ENCODE peak calls at places on chromosomes 6 and 20, in five cellular contexts. One of them, this sample, is unnamed.

GRCh38 chr6:137352859-137353258 is 133.7 kb upstream of the IFNGR1 start:
- DNase-seq in fibroblast of mammary gland: peak
- DNase-seq in CD8-positive, alpha-beta T cell: no peak
- DNase-seq in transverse colon: peak
- DNase-seq in GM23248: no peak
- DNase-seq in this sample: no peak

GRCh38 chr6:14286634-14287428 is 169.3 kb downstream of the CD83 start:
- DNase-seq in fibroblast of mammary gland: no peak
- DNase-seq in transverse colon: no peak
- DNase-seq in GM23248: peak
- DNase-seq in CD8-positive, alpha-beta T cell: no peak
- DNase-seq in this sample: no peak

GRCh38 chr20:5674176-5674660 is 76.0 kb upstream of the SHLD1 start:
- DNase-seq in CD8-positive, alpha-beta T cell: peak
- DNase-seq in GM23248: peak
- DNase-seq in transverse colon: no peak
- DNase-seq in fibroblast of mammary gland: peak
- DNase-seq in this sample: peak

GRCh38 chr6:169379495-169380070 is 125.9 kb upstream of the THBS2 start:
- DNase-seq in GM23248: no peak
- DNase-seq in transverse colon: no peak
- DNase-seq in CD8-positive, alpha-beta T cell: no peak
- DNase-seq in fibroblast of mammary gland: no peak
- DNase-seq in this sample: no peak

GRCh38 chr6:101826259-101826658 is 432.8 kb downstream of the GRIK2 start:
- DNase-seq in transverse colon: no peak
- DNase-seq in GM23248: no peak
- DNase-seq in fibroblast of mammary gland: no peak
- DNase-seq in CD8-positive, alpha-beta T cell: no peak
- DNase-seq in this sample: no peak

GRCh38 chr6:16633961-16634360 is 127.3 kb downstream of the ATXN1 start:
- DNase-seq in transverse colon: no peak
- DNase-seq in fibroblast of mammary gland: no peak
- DNase-seq in GM23248: no peak
- DNase-seq in CD8-positive, alpha-beta T cell: no peak
- DNase-seq in this sample: no peak

GRCh38 chr6:2157441-2158127 is 87.8 kb downstream of the GMDS start:
- DNase-seq in transverse colon: no peak
- DNase-seq in CD8-positive, alpha-beta T cell: no peak
- DNase-seq in fibroblast of mammary gland: peak
- DNase-seq in GM23248: peak
- DNase-seq in this sample: peak

GRCh38 chr20:4688342-4688741 is 33.4 kb upstream of the PRND start:
- DNase-seq in CD8-positive, alpha-beta T cell: no peak
- DNase-seq in GM23248: peak
- DNase-seq in fibroblast of mammary gland: no peak
- DNase-seq in transverse colon: no peak
- DNase-seq in this sample: peak

GRCh38 chr20:3323398-3323797 is 84.1 kb downstream of the DNAAF9 start:
- DNase-seq in CD8-positive, alpha-beta T cell: no peak
- DNase-seq in GM23248: peak
- DNase-seq in transverse colon: no peak
- DNase-seq in fibroblast of mammary gland: peak
- DNase-seq in this sample: peak

GRCh38 chr20:1800777-1801176 is 94.4 kb upstream of the SIRPA start:
- DNase-seq in CD8-positive, alpha-beta T cell: no peak
- DNase-seq in GM23248: peak
- DNase-seq in fibroblast of mammary gland: peak
- DNase-seq in transverse colon: no peak
- DNase-seq in this sample: peak

GRCh38 chr6:77566235-77566634 is 86.6 kb upstream of the MEI4 start:
- DNase-seq in GM23248: no peak
- DNase-seq in fibroblast of mammary gland: no peak
- DNase-seq in CD8-positive, alpha-beta T cell: no peak
- DNase-seq in transverse colon: no peak
- DNase-seq in this sample: no peak

GRCh38 chr6:45902984-45903383 is 112.7 kb downstream of the CLIC5 start:
- DNase-seq in fibroblast of mammary gland: no peak
- DNase-seq in CD8-positive, alpha-beta T cell: no peak
- DNase-seq in GM23248: no peak
- DNase-seq in transverse colon: no peak
- DNase-seq in this sample: no peak

GRCh38 chr20:11098888-11099287 is 425.1 kb upstream of the JAG1 start:
- DNase-seq in CD8-positive, alpha-beta T cell: no peak
- DNase-seq in transverse colon: peak
- DNase-seq in GM23248: no peak
- DNase-seq in fibroblast of mammary gland: no peak
- DNase-seq in this sample: peak

GRCh38 chr20:50388733-50389436 is 121.3 kb upstream of the PTPN1 start:
- DNase-seq in CD8-positive, alpha-beta T cell: no peak
- DNase-seq in fibroblast of mammary gland: no peak
- DNase-seq in GM23248: no peak
- DNase-seq in transverse colon: no peak
- DNase-seq in this sample: no peak

GRCh38 chr6:13952101-13952500 is 27.3 kb downstream of the RNF182 start:
- DNase-seq in GM23248: no peak
- DNase-seq in transverse colon: no peak
- DNase-seq in fibroblast of mammary gland: no peak
- DNase-seq in CD8-positive, alpha-beta T cell: no peak
- DNase-seq in this sample: no peak

GRCh38 chr6:161694995-161695394 is 421.1 kb upstream of the AGPAT4 start:
- DNase-seq in transverse colon: no peak
- DNase-seq in CD8-positive, alpha-beta T cell: no peak
- DNase-seq in GM23248: peak
- DNase-seq in fibroblast of mammary gland: peak
- DNase-seq in this sample: peak

GRCh38 chr6:15690451-15690961 is 27.7 kb upstream of the DTNBP1 start:
- DNase-seq in fibroblast of mammary gland: no peak
- DNase-seq in transverse colon: no peak
- DNase-seq in CD8-positive, alpha-beta T cell: no peak
- DNase-seq in GM23248: no peak
- DNase-seq in this sample: no peak

GRCh38 chr20:36468149-36469000 is 72.9 kb upstream of the MYL9 start:
- DNase-seq in GM23248: no peak
- DNase-seq in fibroblast of mammary gland: no peak
- DNase-seq in CD8-positive, alpha-beta T cell: no peak
- DNase-seq in transverse colon: no peak
- DNase-seq in this sample: no peak

GRCh38 chr6:47651505-47651944 is 46.9 kb upstream of the ADGRF4 start:
- DNase-seq in fibroblast of mammary gland: peak
- DNase-seq in GM23248: peak
- DNase-seq in CD8-positive, alpha-beta T cell: no peak
- DNase-seq in transverse colon: no peak
- DNase-seq in this sample: peak

GRCh38 chr20:63652192-63652980 is 838 bp downstream of the STMN3 start:
- DNase-seq in GM23248: peak
- DNase-seq in transverse colon: no peak
- DNase-seq in CD8-positive, alpha-beta T cell: peak
- DNase-seq in fibroblast of mammary gland: no peak
- DNase-seq in this sample: no peak

GRCh38 chr20:63653041-63653973 is at the start of gene STMN3:
- DNase-seq in CD8-positive, alpha-beta T cell: peak
- DNase-seq in transverse colon: peak
- DNase-seq in GM23248: peak
- DNase-seq in fibroblast of mammary gland: peak
- DNase-seq in this sample: peak

GRCh38 chr20:63651942-63652191 is 1.4 kb downstream of the STMN3 start:
- DNase-seq in fibroblast of mammary gland: no peak
- DNase-seq in CD8-positive, alpha-beta T cell: peak
- DNase-seq in transverse colon: no peak
- DNase-seq in GM23248: no peak
- DNase-seq in this sample: no peak

GRCh38 chr20:63655249-63655648 is 2.0 kb upstream of the STMN3 start:
- DNase-seq in GM23248: no peak
- DNase-seq in fibroblast of mammary gland: no peak
- DNase-seq in transverse colon: no peak
- DNase-seq in CD8-positive, alpha-beta T cell: no peak
- DNase-seq in this sample: no peak

DNA sequence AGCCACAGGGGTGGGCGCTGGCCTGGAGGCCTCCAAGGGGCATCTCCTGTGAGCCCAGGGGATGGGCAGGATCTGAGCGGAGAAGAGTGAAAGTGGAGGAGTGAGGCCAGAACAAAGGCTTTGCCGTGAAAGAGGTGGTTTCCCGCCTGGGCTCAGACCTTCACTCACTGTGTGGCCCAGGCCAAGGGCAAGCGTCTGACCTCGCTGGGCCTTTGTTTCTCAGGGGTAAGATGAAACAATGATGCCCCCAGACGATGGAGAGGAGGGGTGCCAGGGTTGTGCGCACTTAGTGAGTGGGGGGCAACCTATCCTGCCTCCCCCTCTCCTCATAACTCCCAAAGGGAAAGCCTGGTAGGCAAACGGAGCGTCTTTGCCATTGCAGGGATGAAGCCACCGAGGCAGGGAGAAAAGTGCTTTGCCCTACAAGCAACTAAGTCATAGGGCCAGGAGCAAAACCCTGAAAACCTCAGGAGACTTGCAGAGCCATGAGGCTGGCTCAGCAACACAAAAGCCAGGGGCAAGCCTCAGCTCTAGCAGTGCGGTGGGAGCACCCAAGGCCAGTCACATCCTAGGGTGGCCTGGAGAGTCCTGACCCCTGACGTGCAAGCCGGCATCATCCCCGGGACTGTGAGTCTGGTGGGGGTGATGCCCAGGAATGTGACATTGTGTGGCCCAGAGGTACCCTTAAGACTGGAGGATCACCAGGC is 903 bp upstream of the STMN3 start:
- DNase-seq in transverse colon: no peak
- DNase-seq in GM23248: no peak
- DNase-seq in CD8-positive, alpha-beta T cell: no peak
- DNase-seq in fibroblast of mammary gland: no peak
- DNase-seq in this sample: no peak
- H3K4me3 ChIP-seq in transverse colon: peak
- H3K4me3 ChIP-seq in GM23248: no peak
- H3K4me3 ChIP-seq in CD8-positive, alpha-beta T cell: peak
- H3K4me3 ChIP-seq in fibroblast of mammary gland: no peak
- H3K4me3 ChIP-seq in this sample: no peak

GRCh38 chr6:33896391-33897192 is 92.8 kb upstream of the MLN start:
- DNase-seq in CD8-positive, alpha-beta T cell: no peak
- DNase-seq in transverse colon: no peak
- DNase-seq in GM23248: peak
- DNase-seq in fibroblast of mammary gland: peak
- DNase-seq in this sample: no peak

GRCh38 chr6:33898771-33899170 is 95.0 kb upstream of the MLN start:
- DNase-seq in GM23248: no peak
- DNase-seq in fibroblast of mammary gland: no peak
- DNase-seq in CD8-positive, alpha-beta T cell: no peak
- DNase-seq in transverse colon: no peak
- DNase-seq in this sample: no peak

GRCh38 chr6:33895988-33896387 is 92.2 kb upstream of the MLN start:
- DNase-seq in GM23248: no peak
- DNase-seq in transverse colon: no peak
- DNase-seq in fibroblast of mammary gland: no peak
- DNase-seq in CD8-positive, alpha-beta T cell: no peak
- DNase-seq in this sample: no peak

GRCh38 chr6:33895296-33895695 is 91.5 kb upstream of the MLN start:
- DNase-seq in GM23248: no peak
- DNase-seq in CD8-positive, alpha-beta T cell: peak
- DNase-seq in fibroblast of mammary gland: no peak
- DNase-seq in transverse colon: no peak
- DNase-seq in this sample: no peak

DNA sequence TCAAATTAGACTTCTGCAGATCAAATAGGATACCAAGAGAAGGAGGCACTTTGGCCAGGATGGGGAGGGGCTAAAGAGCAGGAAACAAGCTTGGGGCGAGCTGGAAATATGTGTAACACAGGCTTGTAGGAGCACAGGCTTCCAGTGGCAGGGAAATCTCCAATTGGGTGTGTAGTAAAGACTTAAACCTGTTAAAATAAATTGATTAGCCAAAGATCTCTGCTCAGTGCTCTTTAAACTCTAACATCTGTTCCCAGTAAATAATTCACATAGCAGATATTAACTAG is 93.3 kb upstream of the MLN start:
- DNase-seq in fibroblast of mammary gland: no peak
- DNase-seq in transverse colon: no peak
- DNase-seq in GM23248: no peak
- DNase-seq in CD8-positive, alpha-beta T cell: no peak
- DNase-seq in this sample: no peak
- H3K4me3 ChIP-seq in fibroblast of mammary gland: no peak
- H3K4me3 ChIP-seq in transverse colon: no peak
- H3K4me3 ChIP-seq in GM23248: no peak
- H3K4me3 ChIP-seq in CD8-positive, alpha-beta T cell: no peak
- H3K4me3 ChIP-seq in this sample: no peak

GRCh38 chr20:25859649-25860530 is 163.2 kb upstream of the ZNF337 start:
- DNase-seq in CD8-positive, alpha-beta T cell: peak
- DNase-seq in transverse colon: peak
- DNase-seq in fibroblast of mammary gland: peak
- DNase-seq in GM23248: peak
- DNase-seq in this sample: peak
- H3K4me3 ChIP-seq in CD8-positive, alpha-beta T cell: no peak
- H3K4me3 ChIP-seq in transverse colon: peak
- H3K4me3 ChIP-seq in fibroblast of mammary gland: no peak
- H3K4me3 ChIP-seq in GM23248: peak
- H3K4me3 ChIP-seq in this sample: no peak

DNA sequence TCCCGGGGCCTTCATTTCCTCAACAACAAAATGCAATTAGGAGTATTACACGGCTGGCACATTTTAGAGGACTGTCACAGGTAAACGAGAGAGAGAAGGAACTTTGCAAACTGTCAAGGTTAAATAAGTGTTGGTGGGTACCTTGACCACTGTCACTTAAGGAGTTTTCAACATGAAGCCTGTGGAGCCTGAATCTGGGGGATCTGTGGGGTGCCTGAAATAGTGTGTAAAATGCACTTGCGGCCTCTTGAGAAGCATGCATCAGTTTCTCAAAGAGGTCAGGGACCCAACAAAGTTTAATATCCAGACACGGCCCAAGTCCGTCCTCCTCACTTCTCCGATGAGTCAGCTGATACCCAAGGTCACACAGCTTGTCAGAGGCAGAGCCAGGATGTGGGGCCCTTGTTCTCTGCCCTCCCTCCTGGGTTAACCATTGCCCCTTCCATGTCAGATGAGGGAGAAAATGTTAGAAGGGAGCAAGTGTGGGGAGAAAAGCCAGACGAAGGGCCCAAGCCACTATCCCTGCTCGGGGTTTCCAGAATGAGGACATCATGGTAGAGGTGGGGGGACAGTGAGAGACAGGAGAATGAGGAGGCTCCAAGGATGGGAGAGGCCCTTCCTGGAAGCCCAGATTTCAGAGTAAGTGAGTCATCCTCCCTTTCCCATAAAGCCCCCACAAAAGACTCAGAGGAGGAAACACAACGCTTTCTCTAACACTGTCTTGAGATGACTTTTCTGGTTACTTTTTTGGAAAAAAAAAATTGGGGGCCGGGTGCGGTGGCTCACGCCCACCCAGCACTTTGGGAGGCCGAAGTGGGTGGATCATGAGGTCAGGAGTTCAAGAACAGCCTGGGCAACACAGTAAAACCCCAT is 42.2 kb downstream of the C6orf132 start:
- DNase-seq in CD8-positive, alpha-beta T cell: no peak
- DNase-seq in GM23248: peak
- DNase-seq in fibroblast of mammary gland: peak
- DNase-seq in transverse colon: peak
- DNase-seq in this sample: peak
- H3K4me3 ChIP-seq in CD8-positive, alpha-beta T cell: no peak
- H3K4me3 ChIP-seq in GM23248: peak
- H3K4me3 ChIP-seq in fibroblast of mammary gland: no peak
- H3K4me3 ChIP-seq in transverse colon: no peak
- H3K4me3 ChIP-seq in this sample: no peak

GRCh38 chr6:89116702-89117101 is 1.2 kb downstream of the SRSF12 start:
- DNase-seq in CD8-positive, alpha-beta T cell: no peak
- DNase-seq in fibroblast of mammary gland: no peak
- DNase-seq in transverse colon: no peak
- DNase-seq in GM23248: no peak
- DNase-seq in this sample: no peak
- H3K4me3 ChIP-seq in CD8-positive, alpha-beta T cell: peak
- H3K4me3 ChIP-seq in fibroblast of mammary gland: no peak
- H3K4me3 ChIP-seq in transverse colon: peak
- H3K4me3 ChIP-seq in GM23248: peak
- H3K4me3 ChIP-seq in this sample: no peak

This sample was measured in epithelial cell of esophagus.